ENCODE peak calls at places on chromosomes 5 and 9, in seven cellular contexts. A, R, W, I, H, Z and Y are unnamed samples.

GRCh38 chr9:114289571-114290481 is 33.1 kb upstream of the ORM1 start:
- DNase-seq in A (no peak), R (no peak), W (no peak), I (no peak), H (no peak), Z (no peak), Y (no peak)

GRCh38 chr5:78533356-78533755 is 115.2 kb downstream of the LHFPL2 start:
- DNase-seq in A (no peak), R (no peak), W (no peak), I (peak), H (no peak), Z (no peak), Y (no peak)

GRCh38 chr5:158819840-158820620 is 279.7 kb downstream of the EBF1 start:
- DNase-seq in A (no peak), R (peak), W (peak), I (no peak), H (peak), Z (no peak), Y (no peak)

GRCh38 chr5:97006454-97006853 is 70.6 kb downstream of the LNPEP start:
- DNase-seq in A (no peak), R (no peak), W (peak), I (no peak), H (no peak), Z (no peak), Y (no peak)

GRCh38 chr5:176180339-176180738 is 57.9 kb upstream of the SIMC1 start:
- DNase-seq in A (no peak), R (no peak), W (no peak), I (no peak), H (peak), Z (no peak), Y (no peak)

GRCh38 chr5:155127552-155127951 is 114.0 kb downstream of the KIF4B start:
- DNase-seq in A (no peak), R (no peak), W (no peak), I (no peak), H (no peak), Z (no peak), Y (no peak)

GRCh38 chr5:179504191-179504590 is 46.2 kb upstream of the RUFY1 start:
- DNase-seq in A (no peak), R (no peak), W (no peak), I (no peak), H (no peak), Z (no peak), Y (no peak)

GRCh38 chr5:139889410-139889809 is 93.8 kb downstream of the PSD2 start:
- DNase-seq in A (no peak), R (no peak), W (no peak), I (no peak), H (no peak), Z (no peak), Y (no peak)

GRCh38 chr5:171425596-171426244 is 6.3 kb downstream of the FGF18 start:
- DNase-seq in A (no peak), R (no peak), W (no peak), I (no peak), H (no peak), Z (no peak), Y (no peak)

GRCh38 chr5:170297589-170298462 is at the start of gene LCP2:
- DNase-seq in A (no peak), R (peak), W (no peak), I (no peak), H (peak), Z (no peak), Y (peak)

GRCh38 chr5:160348080-160348479 is 22.3 kb downstream of the C1QTNF2 start:
- DNase-seq in A (no peak), R (no peak), W (no peak), I (no peak), H (no peak), Z (no peak), Y (no peak)

GRCh38 chr5:53368966-53369605 is 111.3 kb upstream of the FST start:
- DNase-seq in A (no peak), R (no peak), W (no peak), I (no peak), H (no peak), Z (no peak), Y (no peak)

GRCh38 chr9:27351438-27351837 is 54.5 kb upstream of the EQTN start:
- DNase-seq in A (no peak), R (no peak), W (no peak), I (peak), H (peak), Z (peak), Y (no peak)

GRCh38 chr5:67520161-67520886 is 323.7 kb upstream of the CD180 start:
- DNase-seq in A (no peak), R (no peak), W (no peak), I (no peak), H (no peak), Z (no peak), Y (no peak)